ENCODE peak calls at places on chromosomes 4 and X, in eight cellular contexts. N, L, S, P, V, B, O and A are unnamed samples.

GRCh38 chr4:55468724-55469123 is 73.0 kb downstream of the TMEM165 start:
- DNase-seq in O (peak), N (no peak), L (no peak), V (no peak), B (no peak), S (no peak), P (no peak), A (no peak)

GRCh38 chr4:102684605-102685052 is 76.1 kb downstream of the MANBA start:
- DNase-seq in B (no peak), P (no peak), L (peak), N (no peak), V (no peak), S (no peak), O (peak), A (no peak)

GRCh38 chr4:153154010-153154975 is 50.0 kb upstream of the TRIM2 start:
- DNase-seq in L (no peak), B (no peak), V (no peak), P (no peak), S (peak), O (peak), N (no peak), A (no peak)

GRCh38 chrX:45889471-45889870 is 655.8 kb downstream of the ZNF674 start:
- DNase-seq in P (no peak), S (no peak), L (peak), O (peak), V (no peak), N (no peak), B (no peak), A (no peak)

GRCh38 chr4:3202836-3203820 is 45.8 kb upstream of the MSANTD1 start:
- DNase-seq in P (no peak), S (no peak), L (no peak), B (no peak), N (peak), O (peak), V (no peak), A (peak)

GRCh38 chr4:129545599-129546278 is 449.8 kb downstream of the C4orf33 start:
- DNase-seq in L (no peak), O (no peak), S (peak), B (no peak), N (peak), P (no peak), V (no peak), A (no peak)

GRCh38 chr4:177051473-177052060 is 258.1 kb upstream of the NEIL3 start:
- DNase-seq in V (no peak), O (no peak), P (peak), L (no peak), N (no peak), S (peak), B (no peak), A (peak)

GRCh38 chrX:146602246-146602645 is 207.3 kb upstream of the CXorf51B start:
- DNase-seq in L (no peak), S (no peak), O (no peak), N (no peak), P (no peak), B (no peak), V (no peak), A (no peak)

GRCh38 chr4:42519803-42520417 is 122.6 kb downstream of the SHISA3 start:
- DNase-seq in N (peak), P (peak), O (peak), S (peak), B (no peak), L (peak), V (peak), A (peak)

GRCh38 chr4:36823199-36823967 is 421.2 kb upstream of the NWD2 start:
- DNase-seq in O (no peak), V (no peak), P (no peak), S (no peak), L (no peak), B (no peak), N (peak), A (no peak)